ENCODE peak calls at places on chromosomes 7 and 10, in five cellular contexts. G, T, P, Z and L are unnamed samples. For H3K36me3, the result is how much of the 10 kb centered on the place peaks cover.

GRCh38 chr10:122258136-122259074 is 12.7 kb upstream of the BTBD16 start:
- DNase-seq in G (no peak), T (no peak), P (no peak), Z (peak), L (no peak)

GRCh38 chr7:23183279-23184012 is 1.6 kb downstream of the NUP42 start:
- DNase-seq in G (no peak), T (no peak), P (no peak), Z (no peak), L (no peak)

GRCh38 chr7:139246905-139247304 is 15.9 kb downstream of the UBN2 start:
- DNase-seq in G (no peak), T (no peak), P (no peak), Z (no peak), L (no peak)

GRCh38 chr10:44070282-44070681 is 314.6 kb downstream of the CXCL12 start:
- DNase-seq in G (no peak), T (no peak), P (no peak), Z (peak), L (no peak)

GRCh38 chr10:103512591-103513382 is 19.3 kb downstream of the NEURL1 start:
- DNase-seq in G (no peak), T (no peak), P (no peak), Z (no peak), L (no peak)

GRCh38 chr10:16777473-16778370 is 39.5 kb downstream of the RSU1 start:
- DNase-seq in G (no peak), T (peak), P (peak), Z (no peak), L (no peak)

GRCh38 chr10:126421745-126422144 is 33.5 kb upstream of the ADAM12 start:
- DNase-seq in G (no peak), T (no peak), P (no peak), Z (no peak), L (no peak)

GRCh38 chr7:109844362-109844761 is 1246.6 kb upstream of the LRRN3 start:
- DNase-seq in G (no peak), T (no peak), P (no peak), Z (no peak), L (no peak)

GRCh38 chr7:151313857-151314256 is 27.8 kb upstream of the NUB1 start:
- DNase-seq in G (peak), T (peak), P (no peak), Z (peak), L (no peak)

GRCh38 chr7:47291461-47292051 is 290.4 kb downstream of the TNS3 start:
- DNase-seq in G (no peak), T (peak), P (no peak), Z (no peak), L (no peak)

GRCh38 chr7:101952355-101953247 is 135.2 kb downstream of the CUX1 start:
- DNase-seq in G (no peak), T (peak), P (peak), Z (peak), L (no peak)

GRCh38 chr10:104299031-104299904 is 30.3 kb downstream of the GSTO2 start:
- DNase-seq in G (no peak), T (no peak), P (peak), Z (no peak), L (no peak)

GRCh38 chr7:35849158-35849831 is 48.4 kb downstream of the SEPTIN7 start:
- DNase-seq in G (no peak), T (no peak), P (no peak), Z (no peak), L (no peak)

GRCh38 chr10:84333864-84334451 is 5.6 kb downstream of the CCSER2 start:
- DNase-seq in G (no peak), T (no peak), P (no peak), Z (no peak), L (no peak)

GRCh38 chr7:117124585-117125220 is 171.4 kb downstream of the ST7 start:
- DNase-seq in G (peak), T (peak), P (no peak), Z (peak), L (peak)

GRCh38 chr7:44845476-44845875 is 2.4 kb downstream of the H2AZ2 start:
- DNase-seq in G (no peak), T (no peak), P (no peak), Z (no peak), L (no peak)

GRCh38 chr7:151888716-151889115 is 11.8 kb upstream of the PRKAG2 start:
- DNase-seq in G (no peak), T (no peak), P (no peak), Z (peak), L (no peak)

GRCh38 chr7:64888901-64889685 is 14.0 kb upstream of the ZNF273 start:
- DNase-seq in G (peak), T (no peak), P (no peak), Z (no peak), L (no peak)

GRCh38 chr7:105003875-105004510 is 10.0 kb upstream of the KMT2E start:
- DNase-seq in G (no peak), T (no peak), P (no peak), Z (no peak), L (no peak)

GRCh38 chr10:75733135-75733890 is 301.9 kb downstream of the LRMDA start:
- DNase-seq in G (no peak), T (no peak), P (no peak), Z (no peak), L (no peak)

GRCh38 chr10:115951242-115951641 is 321.8 kb downstream of the GFRA1 start:
- DNase-seq in G (no peak), T (no peak), P (no peak), Z (no peak), L (no peak)

GRCh38 chr7:2166625-2167280 is 66.0 kb downstream of the MAD1L1 start:
- DNase-seq in G (no peak), T (peak), P (no peak), Z (no peak), L (no peak)

GRCh38 chr10:114632869-114633715 is 25.0 kb downstream of the ABLIM1 start:
- DNase-seq in G (no peak), T (peak), P (peak), Z (peak), L (no peak)

GRCh38 chr10:129881641-129882040 is 82.4 kb downstream of the EBF3 start:
- DNase-seq in G (no peak), T (no peak), P (no peak), Z (no peak), L (no peak)

GRCh38 chr7:69770613-69771012 is 172.3 kb downstream of the AUTS2 start:
- DNase-seq in G (no peak), T (no peak), P (no peak), Z (no peak), L (no peak)

GRCh38 chr7:51311166-51311565 is 5.4 kb downstream of the COBL start:
- DNase-seq in G (no peak), T (no peak), P (no peak), Z (no peak), L (no peak)

GRCh38 chr10:62153191-62153590 is 115.5 kb downstream of the RTKN2 start:
- DNase-seq in G (no peak), T (no peak), P (no peak), Z (no peak), L (no peak)

GRCh38 chr7:41047789-41048191 is 655.1 kb downstream of the INHBA start:
- DNase-seq in G (no peak), T (peak), P (no peak), Z (no peak), L (no peak)

GRCh38 chr10:5971886-5972285 is 5.5 kb downstream of the IL15RA start:
- DNase-seq in G (peak), T (no peak), P (no peak), Z (peak), L (no peak)

GRCh38 chr7:155850730-155851678 is 38.7 kb upstream of the SHH start:
- DNase-seq in G (no peak), T (no peak), P (no peak), Z (peak), L (peak)

GRCh38 chr10:95229724-95230627 is 35.9 kb downstream of the ACSM6 start:
- DNase-seq in G (no peak), T (peak), P (no peak), Z (no peak), L (no peak)

GRCh38 chr7:21077602-21078001 is 290.9 kb upstream of the SP8 start:
- DNase-seq in G (no peak), T (no peak), P (no peak), Z (no peak), L (no peak)

GRCh38 chr10:126880926-126881325 is 24.3 kb upstream of the DOCK1 start:
- DNase-seq in G (no peak), T (no peak), P (no peak), Z (no peak), L (no peak)

GRCh38 chr10:21751341-21752310 is 217.6 kb downstream of the MLLT10 start:
- DNase-seq in G (no peak), T (no peak), P (no peak), Z (no peak), L (no peak)

GRCh38 chr7:112986256-112987031 is 100.2 kb downstream of the GPR85 start:
- DNase-seq in G (no peak), T (no peak), P (no peak), Z (no peak), L (no peak)

GRCh38 chr10:5476918-5477525 is 22.3 kb downstream of the CALML5 start:
- DNase-seq in G (no peak), T (no peak), P (no peak), Z (peak), L (peak)

GRCh38 chr10:95840121-95840520 is 67.7 kb upstream of the CC2D2B start:
- DNase-seq in G (no peak), T (no peak), P (no peak), Z (no peak), L (no peak)

DNA sequence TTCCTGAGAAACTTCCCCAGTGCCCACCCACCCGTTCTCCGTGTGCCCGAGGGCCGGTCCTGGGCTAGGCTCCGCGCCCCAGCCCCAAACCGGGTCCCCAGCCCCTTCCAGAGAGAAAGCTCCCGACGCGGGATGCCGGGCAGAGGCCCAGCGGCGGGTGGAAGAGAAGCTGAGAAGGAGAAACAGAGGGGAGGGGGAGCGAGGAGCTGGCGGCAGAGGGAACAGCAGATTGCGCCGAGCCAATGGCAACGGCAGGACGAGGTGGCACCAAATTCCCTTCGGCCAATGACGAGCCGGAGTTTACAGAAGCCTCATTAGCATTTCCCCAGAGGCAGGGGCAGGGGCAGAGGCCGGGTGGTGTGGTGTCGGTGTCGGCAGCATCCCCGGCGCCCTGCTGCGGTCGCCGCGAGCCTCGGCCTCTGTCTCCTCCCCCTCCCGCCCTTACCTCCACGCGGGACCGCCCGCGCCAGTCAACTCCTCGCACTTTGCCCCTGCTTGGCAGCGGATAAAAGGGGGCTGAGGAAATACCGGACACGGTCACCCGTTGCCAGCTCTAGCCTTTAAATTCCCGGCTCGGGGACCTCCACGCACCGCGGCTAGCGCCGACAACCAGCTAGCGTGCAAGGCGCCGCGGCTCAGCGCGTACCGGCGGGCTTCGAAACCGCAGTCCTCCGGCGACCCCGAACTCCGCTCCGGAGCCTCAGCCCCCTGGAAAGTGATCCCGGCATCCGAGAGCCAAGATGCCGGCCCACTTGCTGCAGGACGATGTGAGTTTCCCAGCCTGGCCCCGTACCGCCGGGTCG is at the start of gene SCD:
- DNase-seq in G (peak), T (peak), P (peak), Z (peak), L (peak)
- TF ChIP-seq POLR2A in G (no peak), T (peak), P (peak), Z (no peak), L (peak)

DNA sequence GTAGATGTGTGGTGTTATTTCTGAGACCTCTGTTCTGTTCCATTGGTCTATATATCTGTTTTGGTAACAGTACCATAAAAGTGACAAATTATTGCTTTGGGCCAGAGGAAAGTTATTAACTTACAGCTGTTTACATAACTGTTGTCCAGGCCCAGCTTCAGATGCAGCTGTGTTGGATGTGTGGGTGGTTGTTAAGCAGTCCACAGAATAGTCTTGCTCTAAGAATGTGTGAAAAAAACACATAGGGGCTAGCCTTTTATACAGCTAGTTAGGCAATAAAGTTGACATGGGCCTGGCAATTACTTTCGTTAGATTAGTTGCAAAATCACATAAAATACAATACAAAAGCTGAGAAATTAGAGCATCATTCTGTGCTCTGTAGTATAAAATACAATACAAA is 31.9 kb downstream of the DLD start:
- DNase-seq in G (no peak), T (no peak), P (no peak), Z (no peak), L (no peak)
- H3K36me3 ChIP-seq in G (under half), T (half or more), P (under half), Z (half or more), L (under half)

DNA sequence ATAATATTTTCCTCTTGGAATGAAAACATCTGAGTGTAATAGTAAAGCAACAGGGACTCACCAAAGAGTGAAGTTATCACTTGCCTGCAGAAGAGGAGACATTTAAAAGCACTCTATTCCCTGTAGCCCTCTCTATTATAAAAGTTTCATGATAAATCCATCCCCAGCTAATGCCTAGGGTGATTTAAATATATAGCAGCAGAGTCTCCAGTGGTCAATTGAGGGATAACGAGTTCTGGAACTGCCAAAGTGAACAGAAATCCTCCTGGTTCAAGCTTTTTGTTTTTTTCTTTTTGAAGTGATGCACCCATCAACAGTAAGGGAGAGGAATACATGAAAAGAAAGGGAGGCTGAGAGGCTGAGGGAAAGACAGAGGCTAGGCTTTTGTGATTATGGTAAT is 87.3 kb downstream of the EVX1 start:
- DNase-seq in G (no peak), T (no peak), P (no peak), Z (no peak), L (no peak)
- TF ChIP-seq CTCF in G (no peak), T (peak), P (no peak), Z (no peak), L (peak)

DNA sequence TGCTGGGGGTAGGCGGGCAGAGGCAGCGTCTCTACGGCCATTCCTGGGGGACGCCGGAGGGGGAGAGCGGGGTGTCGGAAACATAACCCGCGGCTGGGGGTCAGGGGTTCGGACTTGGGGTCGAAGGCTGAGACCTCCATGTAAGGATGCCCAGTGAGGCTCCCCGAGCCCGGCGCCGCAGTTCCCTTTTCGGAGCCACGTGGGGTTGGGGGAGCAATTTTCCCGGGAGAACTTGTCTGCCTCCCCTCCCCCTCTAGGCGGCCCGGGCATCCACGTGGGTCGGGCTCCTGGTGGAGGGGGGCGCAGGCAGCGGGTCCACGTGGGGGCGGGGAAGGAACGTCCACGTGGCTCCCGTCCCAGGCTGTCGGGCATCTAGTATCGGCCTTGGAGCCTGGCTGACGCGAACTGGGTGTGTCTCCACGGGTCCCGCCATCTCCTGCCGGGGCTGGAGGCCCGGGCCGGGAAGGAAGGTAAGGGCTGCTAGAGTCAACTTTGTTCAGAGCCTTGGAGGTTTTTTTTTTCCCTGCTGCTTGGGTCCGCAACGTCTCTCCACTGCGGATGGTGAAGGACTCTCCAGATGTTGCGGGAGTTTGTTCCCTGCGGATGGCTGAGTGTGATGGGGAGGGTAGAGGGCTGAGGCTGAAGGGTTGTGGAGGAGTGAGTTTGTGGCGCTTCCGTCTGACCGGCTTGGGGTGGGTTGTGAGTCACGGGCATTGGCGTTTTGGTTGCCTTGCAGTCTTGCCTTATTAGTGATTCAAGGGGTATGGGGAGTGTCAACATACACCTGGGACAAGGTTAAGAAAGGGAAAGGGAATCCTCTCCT is 744 bp downstream of the PPRC1 start:
- DNase-seq in G (peak), T (peak), P (peak), Z (peak), L (peak)
- TF ChIP-seq POLR2A in G (no peak), T (no peak), P (no peak), Z (no peak), L (no peak)

DNA sequence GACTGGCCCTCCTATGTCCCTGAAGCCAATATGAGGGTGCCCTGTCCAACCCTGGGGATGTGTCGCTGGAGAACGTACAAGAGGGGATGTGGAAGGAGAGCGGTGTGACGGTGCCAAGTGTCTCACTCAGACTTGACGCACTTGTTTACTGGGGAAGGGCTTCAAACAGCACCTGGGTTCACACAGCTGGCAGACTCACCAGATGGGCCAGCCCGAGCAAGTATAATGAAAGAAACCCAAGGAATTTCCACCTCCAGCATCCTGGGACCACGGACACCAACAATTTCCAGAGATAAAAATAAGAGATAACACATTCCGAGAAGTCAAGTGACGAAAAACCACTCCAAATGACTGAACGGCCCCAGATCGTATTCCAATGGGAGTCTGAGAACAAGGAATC is 5.3 kb downstream of the ATP5MF start:
- DNase-seq in G (no peak), T (no peak), P (no peak), Z (no peak), L (no peak)
- H3K36me3 ChIP-seq in G (under half), T (under half), P (under half), Z (half or more), L (half or more)

DNA sequence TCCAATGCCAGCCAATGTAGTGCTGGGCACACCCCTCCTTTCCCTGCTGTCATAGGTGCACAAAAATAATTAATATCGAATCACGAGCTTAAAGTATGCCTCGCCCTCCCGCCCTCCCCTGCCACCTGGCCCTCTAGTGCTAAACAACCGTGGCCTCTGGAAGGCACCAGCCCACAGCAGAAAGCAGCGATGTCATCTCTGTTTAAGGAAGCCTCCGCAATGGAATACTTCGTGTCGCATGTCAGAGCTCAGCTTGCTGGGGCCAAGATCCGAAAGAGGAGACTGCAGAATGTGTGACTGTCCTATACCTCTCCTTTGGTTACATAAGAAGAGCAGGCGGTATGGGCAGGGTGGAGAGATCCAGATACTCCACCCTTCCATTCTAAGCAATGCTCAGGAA is 71.5 kb downstream of the RHOBTB1 start:
- DNase-seq in G (no peak), T (no peak), P (no peak), Z (no peak), L (no peak)
- TF ChIP-seq CTCF in G (no peak), T (no peak), P (no peak), Z (no peak), L (no peak)